ENCODE peak calls at places on chromosomes 4 and X, in eight cellular contexts. One of them, this sample, is unnamed.

GRCh38 chr4:85756938-85757337 is 282.0 kb downstream of the ARHGAP24 start:
- DNase-seq in PC-3: peak; percentile 55
- DNase-seq in heart right ventricle: peak; percentile 61
- DNase-seq in GM12864: no peak
- DNase-seq in choroid plexus epithelial cell: peak; percentile 75
- DNase-seq in OCI-LY7: peak; percentile 68
- DNase-seq in H9: peak; percentile 33
- DNase-seq in brain microvascular endothelial cell: peak; percentile 48
- DNase-seq in this sample: no peak

GRCh38 chr4:6109842-6110560 is 90.3 kb downstream of the JAKMIP1 start:
- DNase-seq in brain microvascular endothelial cell: no peak
- DNase-seq in heart right ventricle: no peak
- DNase-seq in OCI-LY7: peak; percentile 20
- DNase-seq in choroid plexus epithelial cell: no peak
- DNase-seq in GM12864: no peak
- DNase-seq in H9: peak; percentile 90
- DNase-seq in PC-3: peak; percentile 59
- DNase-seq in this sample: no peak

GRCh38 chr4:29704059-29704458 is 1016.1 kb upstream of the PCDH7 start:
- DNase-seq in GM12864: no peak
- DNase-seq in OCI-LY7: no peak
- DNase-seq in brain microvascular endothelial cell: no peak
- DNase-seq in H9: no peak
- DNase-seq in heart right ventricle: no peak
- DNase-seq in PC-3: no peak
- DNase-seq in choroid plexus epithelial cell: no peak
- DNase-seq in this sample: no peak

GRCh38 chrX:307261-308111 is 11.1 kb downstream of the GTPBP6 start:
- DNase-seq in brain microvascular endothelial cell: no peak
- DNase-seq in GM12864: no peak
- DNase-seq in heart right ventricle: no peak
- DNase-seq in OCI-LY7: no peak
- DNase-seq in PC-3: no peak
- DNase-seq in H9: no peak
- DNase-seq in choroid plexus epithelial cell: no peak
- DNase-seq in this sample: no peak

GRCh38 chr4:70979445-70980008 is 13.9 kb upstream of the DCK start:
- DNase-seq in GM12864: no peak
- DNase-seq in PC-3: no peak
- DNase-seq in H9: no peak
- DNase-seq in brain microvascular endothelial cell: no peak
- DNase-seq in choroid plexus epithelial cell: no peak
- DNase-seq in heart right ventricle: no peak
- DNase-seq in OCI-LY7: peak; percentile 69
- DNase-seq in this sample: peak; percentile 22

GRCh38 chr4:76585897-76586360 is 150.9 kb downstream of the SHROOM3 start:
- DNase-seq in choroid plexus epithelial cell: peak; percentile 76
- DNase-seq in GM12864: no peak
- DNase-seq in OCI-LY7: no peak
- DNase-seq in brain microvascular endothelial cell: peak; percentile 65
- DNase-seq in H9: peak; percentile 97
- DNase-seq in heart right ventricle: peak; percentile 77
- DNase-seq in PC-3: peak; percentile 89
- DNase-seq in this sample: peak; percentile 51

GRCh38 chrX:107831071-107831470 is 5.4 kb downstream of the MID2 start:
- DNase-seq in brain microvascular endothelial cell: no peak
- DNase-seq in H9: no peak
- DNase-seq in GM12864: no peak
- DNase-seq in OCI-LY7: no peak
- DNase-seq in PC-3: no peak
- DNase-seq in heart right ventricle: no peak
- DNase-seq in choroid plexus epithelial cell: no peak
- DNase-seq in this sample: no peak

GRCh38 chr4:40478215-40478614 is 143.1 kb downstream of the CHRNA9 start:
- DNase-seq in brain microvascular endothelial cell: no peak
- DNase-seq in H9: no peak
- DNase-seq in OCI-LY7: no peak
- DNase-seq in GM12864: no peak
- DNase-seq in choroid plexus epithelial cell: no peak
- DNase-seq in heart right ventricle: no peak
- DNase-seq in PC-3: no peak
- DNase-seq in this sample: no peak

GRCh38 chr4:7773401-7774187 is 166.1 kb downstream of the AFAP1 start:
- DNase-seq in choroid plexus epithelial cell: no peak
- DNase-seq in PC-3: no peak
- DNase-seq in brain microvascular endothelial cell: no peak
- DNase-seq in OCI-LY7: no peak
- DNase-seq in heart right ventricle: no peak
- DNase-seq in H9: no peak
- DNase-seq in GM12864: no peak
- DNase-seq in this sample: no peak

GRCh38 chr4:60201052-60201673 is 999.0 kb upstream of the ADGRL3 start:
- DNase-seq in heart right ventricle: peak; percentile 21
- DNase-seq in choroid plexus epithelial cell: peak; percentile 69
- DNase-seq in GM12864: peak; percentile 19
- DNase-seq in PC-3: peak; percentile 82
- DNase-seq in H9: peak; percentile 38
- DNase-seq in brain microvascular endothelial cell: peak; percentile 42
- DNase-seq in OCI-LY7: peak; percentile 55
- DNase-seq in this sample: peak; percentile 7

DNA sequence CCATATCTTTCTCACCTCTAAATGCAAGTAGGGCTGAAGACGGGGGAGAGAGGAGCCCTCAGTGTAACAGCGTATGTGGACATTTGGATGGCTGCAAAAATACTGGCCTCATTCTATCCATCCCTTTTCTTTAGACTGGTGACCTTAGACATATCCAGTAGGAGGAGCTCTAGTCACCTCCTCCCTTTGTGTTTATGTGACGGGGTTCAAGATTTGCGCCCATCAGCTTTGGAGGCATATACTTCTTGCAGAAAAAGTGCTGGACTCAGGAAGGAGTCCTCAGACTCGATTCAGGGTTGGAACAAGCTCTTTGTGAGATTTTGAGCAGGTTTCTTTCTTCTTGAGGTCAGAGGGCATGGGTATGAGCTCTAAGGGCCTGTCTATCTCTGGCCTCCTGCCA is 86.2 kb downstream of the MAMLD1 start:
- DNase-seq in OCI-LY7: no peak
- DNase-seq in heart right ventricle: no peak
- DNase-seq in H9: no peak
- DNase-seq in brain microvascular endothelial cell: no peak
- DNase-seq in GM12864: no peak
- DNase-seq in PC-3: no peak
- DNase-seq in choroid plexus epithelial cell: no peak
- DNase-seq in this sample: no peak
- TF ChIP-seq CTCF in OCI-LY7: peak; percentile 34
- TF ChIP-seq CTCF in heart right ventricle: no peak
- TF ChIP-seq CTCF in H9: peak; percentile 41
- TF ChIP-seq CTCF in brain microvascular endothelial cell: no peak
- TF ChIP-seq CTCF in GM12864: peak; percentile 33
- TF ChIP-seq CTCF in PC-3: peak; percentile 46
- TF ChIP-seq CTCF in choroid plexus epithelial cell: peak; percentile 17
- TF ChIP-seq CTCF in this sample: peak; percentile 38

GRCh38 chrX:113390531-113390930 is 549.9 kb upstream of the AMOT start:
- DNase-seq in H9: no peak
- DNase-seq in choroid plexus epithelial cell: no peak
- DNase-seq in heart right ventricle: no peak
- DNase-seq in GM12864: no peak
- DNase-seq in brain microvascular endothelial cell: no peak
- DNase-seq in PC-3: peak; percentile 15
- DNase-seq in OCI-LY7: no peak
- DNase-seq in this sample: no peak
- TF ChIP-seq CTCF in H9: peak; percentile 43
- TF ChIP-seq CTCF in choroid plexus epithelial cell: no peak
- TF ChIP-seq CTCF in heart right ventricle: no peak
- TF ChIP-seq CTCF in GM12864: no peak
- TF ChIP-seq CTCF in brain microvascular endothelial cell: no peak
- TF ChIP-seq CTCF in PC-3: no peak
- TF ChIP-seq CTCF in OCI-LY7: no peak
- TF ChIP-seq CTCF in this sample: no peak

DNA sequence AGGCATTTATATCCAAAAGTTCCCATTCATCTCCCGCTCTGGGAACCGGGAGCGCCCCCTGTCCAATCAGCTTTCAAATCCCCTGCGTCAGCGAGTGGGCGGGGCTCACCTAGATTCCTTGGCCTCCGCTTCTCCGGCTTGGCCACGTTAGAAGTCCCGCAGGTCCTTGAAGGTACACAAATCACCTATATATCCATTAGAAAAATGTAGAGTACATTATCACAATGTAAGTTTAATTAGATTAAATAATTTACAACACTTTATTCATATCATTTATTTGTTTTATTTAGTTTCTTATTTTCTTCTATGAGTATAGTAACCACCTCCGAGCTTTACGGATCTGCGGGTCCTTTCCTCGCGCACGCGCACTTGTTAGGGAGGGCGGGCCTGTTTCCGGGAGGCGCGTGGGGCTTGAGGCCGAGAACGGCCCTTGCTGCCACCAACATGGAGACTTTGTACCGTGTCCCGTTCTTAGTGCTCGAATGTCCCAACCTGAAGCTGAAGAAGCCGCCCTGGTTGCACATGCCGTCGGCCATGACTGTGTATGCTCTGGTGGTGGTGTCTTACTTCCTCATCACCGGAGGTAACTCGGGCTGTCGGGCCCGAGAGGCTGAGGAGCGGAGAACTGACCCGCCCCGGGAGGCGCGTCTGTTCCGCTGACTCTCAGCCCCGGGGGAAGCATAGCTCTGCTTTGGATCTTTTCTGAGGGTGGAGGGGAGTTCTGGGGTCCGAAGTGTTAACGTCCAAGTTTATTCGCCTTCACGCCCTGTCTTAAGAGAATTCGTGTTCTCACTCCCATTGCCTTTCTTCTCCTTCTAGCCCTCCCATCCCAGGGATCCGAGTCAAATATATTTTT is at the start of gene OSTC:
- DNase-seq in OCI-LY7: peak; percentile 96
- DNase-seq in PC-3: peak; percentile 89
- DNase-seq in brain microvascular endothelial cell: peak; percentile 96
- DNase-seq in H9: peak; percentile 92
- DNase-seq in GM12864: peak; percentile 88
- DNase-seq in choroid plexus epithelial cell: peak; percentile 98
- DNase-seq in heart right ventricle: peak; percentile 97
- DNase-seq in this sample: peak; percentile 91
- TF ChIP-seq CTCF in OCI-LY7: peak; percentile 11
- TF ChIP-seq CTCF in PC-3: no peak
- TF ChIP-seq CTCF in brain microvascular endothelial cell: no peak
- TF ChIP-seq CTCF in H9: peak; percentile 29
- TF ChIP-seq CTCF in GM12864: peak; percentile 9
- TF ChIP-seq CTCF in choroid plexus epithelial cell: peak; percentile 32
- TF ChIP-seq CTCF in heart right ventricle: peak; percentile 39
- TF ChIP-seq CTCF in this sample: no peak

DNA sequence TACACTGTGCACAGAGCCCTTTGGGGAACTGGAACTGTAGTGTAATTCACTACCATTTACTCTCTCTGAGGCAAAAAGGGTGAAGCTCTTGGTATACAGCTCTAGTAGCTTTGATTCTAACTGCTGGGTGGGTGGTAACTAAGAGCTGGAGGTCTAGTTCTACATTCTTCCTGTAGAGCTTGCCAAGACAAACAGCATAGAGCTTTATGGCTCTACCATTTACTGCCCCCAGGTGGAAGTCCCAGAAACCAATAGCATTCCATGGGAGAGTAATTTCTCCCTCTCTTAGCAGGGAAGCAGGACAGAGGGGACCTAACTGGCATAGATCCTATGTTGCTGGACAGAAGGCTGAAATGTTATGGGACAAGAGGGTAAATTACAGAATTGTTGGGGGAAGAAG is 26.7 kb downstream of the HDAC8 start:
- DNase-seq in OCI-LY7: no peak
- DNase-seq in choroid plexus epithelial cell: peak; percentile 59
- DNase-seq in brain microvascular endothelial cell: peak; percentile 8
- DNase-seq in PC-3: peak; percentile 25
- DNase-seq in H9: no peak
- DNase-seq in GM12864: no peak
- DNase-seq in heart right ventricle: no peak
- DNase-seq in this sample: no peak
- TF ChIP-seq CTCF in OCI-LY7: no peak
- TF ChIP-seq CTCF in choroid plexus epithelial cell: peak; percentile 48
- TF ChIP-seq CTCF in brain microvascular endothelial cell: peak; percentile 37
- TF ChIP-seq CTCF in PC-3: peak; percentile 18
- TF ChIP-seq CTCF in H9: peak; percentile 29
- TF ChIP-seq CTCF in GM12864: no peak
- TF ChIP-seq CTCF in heart right ventricle: no peak
- TF ChIP-seq CTCF in this sample: peak; percentile 11

DNA sequence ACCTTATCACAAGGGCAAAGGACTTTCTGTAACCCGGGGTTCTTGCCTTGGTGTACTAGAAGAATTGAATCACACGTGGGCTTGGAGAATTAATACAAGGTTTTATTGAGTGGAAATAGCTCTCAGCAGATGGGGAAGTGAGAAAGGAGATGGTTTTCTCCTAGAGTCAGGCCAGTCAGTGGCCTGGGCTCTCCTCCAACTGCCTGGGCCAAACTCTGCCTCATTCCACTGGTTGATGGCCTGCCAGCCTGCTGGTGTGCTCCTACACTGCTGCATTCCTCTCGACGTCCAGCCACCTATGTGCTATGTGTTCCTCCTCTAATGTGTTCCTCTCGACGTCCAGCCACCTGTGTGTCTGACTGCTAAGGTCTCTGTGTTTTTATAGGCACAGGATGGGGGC is 35.3 kb upstream of the SPIN2A start:
- DNase-seq in heart right ventricle: peak; percentile 4
- DNase-seq in choroid plexus epithelial cell: no peak
- DNase-seq in PC-3: no peak
- DNase-seq in GM12864: no peak
- DNase-seq in brain microvascular endothelial cell: no peak
- DNase-seq in H9: no peak
- DNase-seq in OCI-LY7: no peak
- DNase-seq in this sample: no peak
- TF ChIP-seq CTCF in heart right ventricle: no peak
- TF ChIP-seq CTCF in choroid plexus epithelial cell: no peak
- TF ChIP-seq CTCF in PC-3: no peak
- TF ChIP-seq CTCF in GM12864: no peak
- TF ChIP-seq CTCF in brain microvascular endothelial cell: no peak
- TF ChIP-seq CTCF in H9: no peak
- TF ChIP-seq CTCF in OCI-LY7: no peak
- TF ChIP-seq CTCF in this sample: no peak

GRCh38 chr4:16889945-16890344 is 8.5 kb downstream of the LDB2 start:
- DNase-seq in choroid plexus epithelial cell: no peak
- DNase-seq in OCI-LY7: no peak
- DNase-seq in brain microvascular endothelial cell: no peak
- DNase-seq in heart right ventricle: no peak
- DNase-seq in PC-3: no peak
- DNase-seq in H9: no peak
- DNase-seq in GM12864: no peak
- DNase-seq in this sample: no peak

GRCh38 chr4:16881151-16881884 is 17.1 kb downstream of the LDB2 start:
- DNase-seq in OCI-LY7: no peak
- DNase-seq in choroid plexus epithelial cell: no peak
- DNase-seq in heart right ventricle: no peak
- DNase-seq in GM12864: no peak
- DNase-seq in H9: no peak
- DNase-seq in brain microvascular endothelial cell: no peak
- DNase-seq in PC-3: no peak
- DNase-seq in this sample: no peak

GRCh38 chr4:16883816-16884215 is 14.6 kb downstream of the LDB2 start:
- DNase-seq in PC-3: no peak
- DNase-seq in GM12864: no peak
- DNase-seq in OCI-LY7: no peak
- DNase-seq in heart right ventricle: no peak
- DNase-seq in brain microvascular endothelial cell: no peak
- DNase-seq in H9: no peak
- DNase-seq in choroid plexus epithelial cell: no peak
- DNase-seq in this sample: no peak

GRCh38 chr4:16887887-16888286 is 10.6 kb downstream of the LDB2 start:
- DNase-seq in OCI-LY7: no peak
- DNase-seq in choroid plexus epithelial cell: no peak
- DNase-seq in GM12864: no peak
- DNase-seq in heart right ventricle: no peak
- DNase-seq in PC-3: no peak
- DNase-seq in H9: no peak
- DNase-seq in brain microvascular endothelial cell: no peak
- DNase-seq in this sample: no peak

GRCh38 chr4:16884673-16885460 is 13.6 kb downstream of the LDB2 start:
- DNase-seq in GM12864: no peak
- DNase-seq in OCI-LY7: no peak
- DNase-seq in H9: no peak
- DNase-seq in PC-3: no peak
- DNase-seq in brain microvascular endothelial cell: no peak
- DNase-seq in choroid plexus epithelial cell: no peak
- DNase-seq in heart right ventricle: no peak
- DNase-seq in this sample: no peak
- TF ChIP-seq CTCF in GM12864: no peak
- TF ChIP-seq CTCF in OCI-LY7: no peak
- TF ChIP-seq CTCF in H9: peak; percentile 65
- TF ChIP-seq CTCF in PC-3: no peak
- TF ChIP-seq CTCF in brain microvascular endothelial cell: no peak
- TF ChIP-seq CTCF in choroid plexus epithelial cell: no peak
- TF ChIP-seq CTCF in heart right ventricle: no peak
- TF ChIP-seq CTCF in this sample: no peak

This sample was measured in GM06990.